ENCODE peak calls at places on chromosomes 12 and 14, in four cellular contexts. K, X, A and D are unnamed samples.

GRCh38 chr12:102569803-102570202 is 89.4 kb upstream of the IGF1 start:
- DNase-seq in K (no peak), A (no peak), X (no peak), D (no peak)

GRCh38 chr12:110780448-110780847 is 37.8 kb upstream of the PPP1CC start:
- DNase-seq in A (no peak), X (no peak), K (no peak), D (no peak)

GRCh38 chr12:117097159-117097558 is 2.1 kb downstream of the TESC start:
- DNase-seq in K (no peak), X (no peak), A (no peak), D (no peak)

GRCh38 chr12:108607981-108608600 is 10.2 kb upstream of the TMEM119 start:
- DNase-seq in K (no peak), A (no peak), X (no peak), D (no peak)

GRCh38 chr12:129190827-129191226 is 337.5 kb downstream of the GLT1D1 start:
- DNase-seq in K (no peak), A (no peak), X (no peak), D (no peak)

GRCh38 chr12:6868211-6869048 is 1.1 kb downstream of the TPI1 start:
- DNase-seq in X (no peak), A (no peak), K (no peak), D (no peak)

GRCh38 chr14:25406818-25407217 is 356.9 kb upstream of the STXBP6 start:
- DNase-seq in A (no peak), X (no peak), K (no peak), D (no peak)

GRCh38 chr12:52156757-52157565 is 34.9 kb downstream of the KRT80 start:
- DNase-seq in K (no peak), X (peak), A (peak), D (peak)

GRCh38 chr12:5031958-5032357 is 11.7 kb upstream of the KCNA5 start:
- DNase-seq in X (no peak), K (no peak), A (no peak), D (no peak)

GRCh38 chr12:98198261-98198982 is 317.0 kb upstream of the TMPO start:
- DNase-seq in A (no peak), K (no peak), X (no peak), D (no peak)

GRCh38 chr12:6430124-6430989 is 14.4 kb upstream of the CD27 start:
- DNase-seq in X (peak), A (peak), K (peak), D (peak)

GRCh38 chr12:66716522-66716921 is 37.6 kb upstream of the GRIP1 start:
- DNase-seq in X (no peak), A (no peak), K (no peak), D (no peak)

GRCh38 chr12:123949118-123949774 is 23.4 kb downstream of the CCDC92 start:
- DNase-seq in A (no peak), X (peak), K (no peak), D (no peak)

GRCh38 chr12:64931321-64931720 is 106.9 kb downstream of the TBC1D30 start:
- DNase-seq in K (no peak), A (no peak), X (no peak), D (no peak)

GRCh38 chr12:107925125-107925524 is 150.6 kb downstream of the ASCL4 start:
- DNase-seq in A (no peak), X (no peak), K (no peak), D (no peak)

GRCh38 chr12:17588968-17589367 is 501.0 kb downstream of the RERGL start:
- DNase-seq in X (no peak), A (no peak), K (no peak), D (no peak)

GRCh38 chr12:9906888-9907287 is 25.3 kb downstream of the CLEC2A start:
- DNase-seq in A (no peak), X (no peak), K (no peak), D (no peak)

GRCh38 chr12:11568762-11569478 is 80.6 kb upstream of the ETV6 start:
- DNase-seq in K (no peak), X (no peak), A (no peak), D (no peak)

GRCh38 chr14:76576047-76576741 is 185.1 kb upstream of the VASH1 start:
- DNase-seq in K (no peak), A (no peak), X (no peak), D (no peak)

GRCh38 chr14:51453869-51454268 is 197.8 kb upstream of the FRMD6 start:
- DNase-seq in K (no peak), A (no peak), X (no peak), D (no peak)

GRCh38 chr14:23302290-23303225 is at the start of gene PPP1R3E:
- DNase-seq in K (no peak), X (peak), A (peak), D (no peak)

GRCh38 chr12:27703720-27704452 is 6.7 kb upstream of the MRPS35 start:
- DNase-seq in K (peak), A (peak), X (peak), D (peak)

DNA sequence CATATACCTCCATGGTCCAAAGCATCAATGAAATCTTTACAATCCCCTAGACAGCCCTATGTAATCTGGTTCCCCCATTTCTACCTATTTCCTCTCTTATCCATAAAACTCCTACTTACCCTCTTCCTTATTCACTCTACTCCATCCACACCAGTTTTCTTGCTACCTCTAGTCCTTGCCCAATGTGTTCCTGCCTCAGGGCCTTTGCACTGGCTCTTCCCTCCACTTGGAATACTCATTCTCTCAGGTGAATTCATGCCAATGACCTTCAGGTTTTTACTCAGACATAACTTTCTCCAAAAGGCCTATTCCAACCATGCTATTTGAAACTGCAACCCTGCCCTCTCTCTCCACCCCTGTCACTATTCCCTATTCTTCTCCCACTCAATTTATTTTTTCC is 138.7 kb upstream of the KRR1 start:
- DNase-seq in A (no peak), K (no peak), X (no peak), D (no peak)
- H3K4me3 ChIP-seq in A (no peak), K (no peak), X (no peak), D (no peak)

DNA sequence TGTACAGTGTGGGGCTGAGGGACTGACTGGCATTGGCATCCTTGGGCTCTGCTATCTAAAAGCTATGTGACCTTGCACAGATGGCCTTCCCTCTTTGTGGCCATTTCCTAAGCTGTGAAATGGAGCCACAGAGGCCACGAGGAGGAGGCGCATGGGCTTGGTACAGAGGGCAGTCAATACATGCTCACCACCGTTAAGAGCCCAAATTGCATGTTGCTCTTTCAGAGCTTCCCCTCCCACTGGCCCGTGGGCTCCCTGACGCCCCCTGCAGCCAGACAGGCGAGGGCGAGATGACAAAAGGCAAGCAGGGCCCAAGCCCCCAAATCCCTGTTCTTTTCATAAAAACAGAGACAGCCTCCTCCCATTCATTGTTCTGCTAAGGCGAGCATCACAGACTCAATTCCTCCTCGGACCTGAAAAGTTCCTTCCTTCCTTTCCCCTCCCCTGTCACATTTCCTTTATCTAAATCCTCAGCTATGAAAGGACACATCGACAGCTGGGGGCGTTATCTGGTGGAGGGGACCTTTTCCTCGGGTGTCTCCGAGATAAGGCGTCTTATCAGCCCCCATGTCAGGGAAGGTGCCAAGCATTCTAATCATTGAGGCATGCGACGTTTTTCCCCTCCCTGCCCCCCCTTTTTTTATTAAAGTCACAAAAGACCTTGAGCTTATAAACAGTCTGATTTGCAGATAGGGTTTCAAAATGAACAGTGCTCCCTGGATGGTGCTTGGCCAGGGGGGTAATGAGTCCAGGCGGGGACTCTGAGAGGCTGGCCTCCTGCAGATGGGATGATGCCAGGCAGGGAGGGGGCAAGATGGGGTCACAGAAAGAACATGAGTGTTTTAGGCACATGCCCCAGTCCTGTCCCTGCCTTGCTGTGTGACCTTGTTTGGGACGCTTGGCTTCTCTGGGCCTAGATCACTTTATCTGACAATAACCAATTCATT is 26.4 kb downstream of the FAM222A start:
- DNase-seq in X (peak), A (peak), K (no peak), D (no peak)
- TF ChIP-seq CTCF in X (no peak), A (peak), K (peak), D (peak)

DNA sequence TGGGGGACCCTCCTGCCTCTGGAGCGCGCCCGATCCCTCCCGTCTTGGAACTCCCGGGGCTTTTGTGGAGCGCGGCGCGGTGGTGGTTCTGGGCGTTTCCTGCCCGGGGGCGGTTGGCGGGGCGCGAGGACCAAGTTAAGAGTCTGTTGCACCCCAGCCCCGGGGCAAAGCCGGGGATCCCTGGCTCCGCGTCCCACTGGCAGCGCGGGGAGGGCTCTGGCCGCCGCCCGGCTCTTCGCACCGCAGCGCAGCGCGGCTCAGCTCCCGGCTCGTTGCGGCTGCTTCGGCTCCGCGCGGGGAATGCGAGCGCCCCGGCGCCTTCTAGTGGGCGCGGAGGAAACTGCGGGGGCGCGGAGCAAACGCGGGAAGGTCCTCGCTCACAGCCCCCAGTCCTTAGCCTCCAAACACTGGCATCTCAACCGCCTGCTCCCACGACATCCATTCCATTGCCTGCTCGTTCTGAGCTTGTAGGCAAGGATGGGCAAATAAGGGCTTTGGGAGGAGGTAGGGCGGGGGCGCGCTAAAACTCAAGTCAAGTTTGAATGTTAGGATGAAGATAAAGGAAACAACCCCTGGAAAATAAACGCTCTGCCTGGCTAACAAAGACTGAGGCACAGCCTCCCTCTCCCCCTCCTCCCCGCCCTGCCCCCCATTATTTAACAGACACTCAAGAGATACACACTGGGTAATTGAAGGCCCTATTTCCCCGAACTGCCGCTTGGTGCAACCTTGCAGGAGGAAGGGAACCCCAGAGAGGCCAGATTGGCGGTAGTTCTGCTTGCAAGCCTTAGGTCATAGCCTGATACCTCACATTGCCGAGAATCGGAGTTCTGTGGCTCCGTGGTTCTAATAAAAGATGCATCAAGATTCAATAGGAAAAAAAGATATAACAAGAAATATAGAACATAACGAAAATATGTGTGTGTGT is at the start of gene B4GALNT1:
- DNase-seq in A (peak), X (peak), K (no peak), D (no peak)
- H3K4me3 ChIP-seq in A (peak), X (peak), K (peak), D (peak)

GRCh38 chr14:85537526-85537925 is 7.6 kb downstream of the FLRT2 start:
- DNase-seq in X (no peak), K (no peak), A (no peak), D (no peak)

GRCh38 chr14:85536835-85537195 is 6.9 kb downstream of the FLRT2 start:
- DNase-seq in K (no peak), A (no peak), X (no peak), D (no peak)

GRCh38 chr14:85535316-85535715 is 5.4 kb downstream of the FLRT2 start:
- DNase-seq in K (no peak), X (no peak), A (no peak), D (no peak)

GRCh38 chr14:85534914-85535313 is 5.0 kb downstream of the FLRT2 start:
- DNase-seq in K (no peak), A (no peak), X (no peak), D (no peak)

GRCh38 chr14:85535916-85536834 is 6.2 kb downstream of the FLRT2 start:
- DNase-seq in X (no peak), A (no peak), K (no peak), D (no peak)
- TF ChIP-seq CTCF in X (no peak), A (peak), K (peak), D (peak)

DNA sequence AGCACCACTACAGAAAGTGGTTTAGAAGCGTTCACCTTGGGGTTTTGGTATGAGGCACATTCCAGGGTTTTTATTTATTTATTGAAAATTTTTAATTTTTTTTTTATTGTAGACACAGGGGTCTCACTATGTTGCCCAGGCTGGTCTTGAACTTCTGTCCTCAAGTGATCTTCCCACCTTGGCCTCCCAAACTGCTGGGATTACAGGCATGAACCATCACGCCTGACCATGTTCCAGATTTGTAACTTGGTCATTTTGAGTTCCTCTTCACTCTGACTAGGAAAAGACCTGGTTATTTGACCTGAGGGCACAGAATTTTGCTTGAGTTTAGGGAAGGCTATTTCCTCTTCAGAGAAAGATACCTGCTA is 3.1 kb downstream of the MLEC start:
- DNase-seq in K (no peak), A (no peak), X (no peak), D (no peak)
- H3K4me3 ChIP-seq in K (no peak), A (peak), X (no peak), D (no peak)

DNA sequence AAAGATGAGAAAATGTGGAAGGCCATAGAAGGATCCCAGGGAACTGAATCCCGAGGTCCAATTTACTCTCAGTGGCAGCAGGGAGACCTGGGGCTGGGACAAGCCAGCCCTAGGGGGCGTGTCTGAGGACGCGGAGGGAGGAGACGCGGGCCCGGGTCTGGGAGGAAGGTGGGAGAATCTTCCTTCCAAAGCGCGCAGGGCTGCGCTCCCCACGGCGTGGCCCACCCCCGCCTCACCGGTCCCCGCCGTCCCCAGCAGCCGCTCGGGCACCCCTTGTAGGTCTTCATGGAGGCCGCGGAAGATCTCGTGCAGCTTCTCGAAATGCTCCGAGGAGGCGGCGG is 323 bp downstream of the VTI1B start:
- DNase-seq in A (peak), K (no peak), X (peak), D (no peak)
- TF ChIP-seq CTCF in A (peak), K (peak), X (no peak), D (peak)

DNA sequence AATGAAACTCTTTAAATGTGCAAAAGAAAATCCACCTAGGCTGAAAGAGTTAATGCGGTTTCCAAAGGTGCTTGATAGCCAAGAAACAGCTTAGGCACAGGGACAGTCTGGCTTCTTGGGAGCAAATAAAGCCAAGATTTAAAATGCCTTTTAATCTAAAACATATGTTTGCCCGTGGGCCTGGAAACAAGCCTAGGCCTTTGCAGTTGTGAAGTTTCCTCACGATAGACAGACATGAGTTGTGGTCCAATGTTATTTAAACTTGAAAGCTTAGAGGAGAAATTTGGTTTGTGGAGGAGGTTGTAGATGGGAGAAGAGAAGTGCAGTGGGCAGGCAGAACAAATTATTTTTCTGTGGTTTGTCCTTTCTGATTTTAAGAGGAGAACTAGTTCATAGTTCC is 29.8 kb downstream of the PROX2 start:
- DNase-seq in K (no peak), A (no peak), X (no peak), D (peak)
- H3K4me3 ChIP-seq in K (no peak), A (no peak), X (no peak), D (no peak)

GRCh38 chr12:44490181-44490580 is 385.9 kb downstream of the NELL2 start:
- DNase-seq in X (no peak), K (no peak), A (no peak), D (no peak)

GRCh38 chr12:44484862-44485261 is 391.3 kb downstream of the NELL2 start:
- DNase-seq in K (no peak), A (no peak), X (no peak), D (no peak)

DNA sequence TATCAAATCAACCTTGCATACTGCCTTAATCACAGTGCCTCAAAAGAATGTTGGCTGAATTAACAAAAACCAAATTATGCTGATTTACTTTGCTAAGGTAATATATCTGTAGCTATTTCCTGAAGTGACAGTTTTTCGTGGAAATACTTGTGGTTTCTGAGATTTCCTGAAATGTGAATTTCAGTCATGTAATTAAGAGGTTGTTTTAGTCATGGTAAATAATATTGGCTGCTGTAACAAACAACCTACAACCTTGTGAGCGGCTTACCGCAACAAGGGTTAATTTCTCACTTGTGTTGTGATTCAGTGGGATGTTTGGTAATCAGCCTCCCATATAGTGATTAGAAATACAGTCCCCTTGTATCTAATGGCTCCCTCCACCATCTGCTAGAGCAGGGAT is 387.9 kb downstream of the NELL2 start:
- DNase-seq in A (no peak), X (no peak), K (no peak), D (no peak)
- TF ChIP-seq CTCF in A (no peak), X (no peak), K (no peak), D (no peak)